ENCODE peak calls at places on chromosomes 3 and 15, in nine cellular contexts. L is CD8-positive, alpha-beta T cell; U is mammary epithelial cell; V is lung; X is tibial nerve; R is aorta; S is stomach; Z is esophagus squamous epithelium; Q is adrenal gland. A is an unnamed sample. For H3K4me1 and H3K27me3, the result is how much of the 10 kb centered on the place peaks cover.

GRCh38 chr3:49785565-49786356 is 581 bp downstream of the IP6K1 start:
- DNase-seq in L (no peak), U (peak), V (no peak), X (no peak), R (peak), S (peak), Z (no peak), Q (peak), A (no peak)

GRCh38 chr15:58479941-58480340 is 48.1 kb downstream of the LIPC start:
- DNase-seq in L (no peak), U (no peak), V (no peak), X (no peak), R (no peak), S (no peak), Z (no peak), Q (no peak), A (no peak)

GRCh38 chr3:193347507-193348501 is 30.7 kb downstream of the ATP13A5 start:
- DNase-seq in L (no peak), U (no peak), V (no peak), X (no peak), R (no peak), S (no peak), Z (no peak), Q (no peak), A (no peak)

GRCh38 chr3:52121459-52121795 is 32.8 kb downstream of the POC1A start:
- DNase-seq in L (no peak), U (no peak), V (no peak), X (no peak), R (peak), S (no peak), Z (no peak), Q (peak), A (no peak)

GRCh38 chr3:146594843-146595482 is 10.2 kb downstream of the PLSCR5 start:
- DNase-seq in L (no peak), U (no peak), V (no peak), X (no peak), R (no peak), S (no peak), Z (no peak), Q (no peak), A (no peak)

GRCh38 chr3:183541235-183541655 is 14.3 kb downstream of the KLHL6 start:
- DNase-seq in L (no peak), U (no peak), V (no peak), X (no peak), R (no peak), S (no peak), Z (no peak), Q (no peak), A (no peak)

GRCh38 chr15:45522179-45522930 is at the start of gene SLC30A4:
- DNase-seq in L (peak), U (peak), V (peak), X (peak), R (peak), S (peak), Z (no peak), Q (peak), A (peak)

GRCh38 chr15:75591655-75592364 is 12.7 kb upstream of the PTPN9 start:
- DNase-seq in L (no peak), U (no peak), V (no peak), X (no peak), R (no peak), S (no peak), Z (no peak), Q (no peak), A (no peak)

GRCh38 chr3:9279959-9280358 is 30.5 kb upstream of the SRGAP3 start:
- DNase-seq in L (no peak), U (peak), V (no peak), X (no peak), R (no peak), S (no peak), Z (no peak), Q (no peak), A (no peak)

GRCh38 chr3:14771593-14772497 is 46.9 kb upstream of the FGD5 start:
- DNase-seq in L (peak), U (no peak), V (peak), X (no peak), R (no peak), S (no peak), Z (no peak), Q (no peak), A (no peak)

GRCh38 chr3:171157286-171157685 is 130.8 kb upstream of the SLC2A2 start:
- DNase-seq in L (no peak), U (no peak), V (no peak), X (no peak), R (no peak), S (no peak), Z (no peak), Q (no peak), A (no peak)

GRCh38 chr3:143171141-143171651 is 51.6 kb downstream of the CHST2 start:
- DNase-seq in L (no peak), U (peak), V (no peak), X (no peak), R (no peak), S (no peak), Z (no peak), Q (no peak), A (no peak)

GRCh38 chr15:90598053-90598577 is 68.4 kb downstream of the CRTC3 start:
- DNase-seq in L (no peak), U (no peak), V (peak), X (peak), R (no peak), S (peak), Z (peak), Q (peak), A (no peak)

GRCh38 chr3:102346897-102347296 is 87.9 kb upstream of the ZPLD1 start:
- DNase-seq in L (no peak), U (peak), V (no peak), X (no peak), R (no peak), S (no peak), Z (no peak), Q (no peak), A (no peak)

GRCh38 chr15:85588657-85589056 is 206.1 kb downstream of the KLHL25 start:
- DNase-seq in L (no peak), U (peak), V (no peak), X (no peak), R (no peak), S (no peak), Z (no peak), Q (no peak), A (no peak)

GRCh38 chr3:16504242-16504641 is 9.3 kb downstream of the RFTN1 start:
- DNase-seq in L (no peak), U (no peak), V (no peak), X (no peak), R (no peak), S (no peak), Z (no peak), Q (no peak), A (no peak)

GRCh38 chr3:177596248-177596821 is 399.1 kb upstream of the TBL1XR1 start:
- DNase-seq in L (no peak), U (peak), V (no peak), X (no peak), R (no peak), S (peak), Z (no peak), Q (peak), A (no peak)

GRCh38 chr3:131072099-131072559 is 45.5 kb downstream of the NEK11 start:
- DNase-seq in L (no peak), U (peak), V (no peak), X (no peak), R (no peak), S (no peak), Z (no peak), Q (no peak), A (no peak)

GRCh38 chr3:31953091-31953490 is 28.0 kb downstream of the OSBPL10 start:
- DNase-seq in L (no peak), U (no peak), V (no peak), X (no peak), R (no peak), S (no peak), Z (no peak), Q (no peak), A (no peak)

GRCh38 chr3:100635273-100635701 is 25.9 kb downstream of the ADGRG7 start:
- DNase-seq in L (no peak), U (no peak), V (no peak), X (no peak), R (no peak), S (peak), Z (no peak), Q (no peak), A (no peak)

GRCh38 chr3:99637041-99637380 is 1.4 kb upstream of the COL8A1 start:
- DNase-seq in L (no peak), U (peak), V (no peak), X (no peak), R (no peak), S (no peak), Z (no peak), Q (no peak), A (no peak)

GRCh38 chr3:86624192-86624591 is 366.8 kb downstream of the VGLL3 start:
- DNase-seq in L (no peak), U (no peak), V (no peak), X (no peak), R (no peak), S (no peak), Z (no peak), Q (no peak), A (no peak)

GRCh38 chr3:22371592-22372291 is 620.7 kb upstream of the ZNF385D start:
- DNase-seq in L (no peak), U (no peak), V (no peak), X (no peak), R (no peak), S (no peak), Z (no peak), Q (no peak), A (no peak)

GRCh38 chr3:187292631-187293513 is 1.3 kb upstream of the MASP1 start:
- DNase-seq in L (no peak), U (no peak), V (no peak), X (no peak), R (no peak), S (no peak), Z (no peak), Q (no peak), A (no peak)

GRCh38 chr15:40754574-40754882 is 526 bp downstream of the RMDN3 start:
- DNase-seq in L (no peak), U (peak), V (no peak), X (no peak), R (no peak), S (peak), Z (no peak), Q (peak), A (no peak)

GRCh38 chr15:77738441-77739437 is 106.0 kb upstream of the LINGO1 start:
- DNase-seq in L (no peak), U (no peak), V (no peak), X (no peak), R (no peak), S (no peak), Z (no peak), Q (no peak), A (no peak)

GRCh38 chr3:112089956-112090898 is 4.0 kb downstream of the C3orf52 start:
- DNase-seq in L (no peak), U (peak), V (no peak), X (no peak), R (no peak), S (no peak), Z (no peak), Q (no peak), A (no peak)

GRCh38 chr3:170909129-170909903 is 879 bp upstream of the EIF5A2 start:
- DNase-seq in L (no peak), U (peak), V (no peak), X (no peak), R (peak), S (no peak), Z (no peak), Q (peak), A (no peak)

GRCh38 chr3:124277516-124277890 is 285.6 kb upstream of the ROPN1 start:
- DNase-seq in L (no peak), U (peak), V (no peak), X (peak), R (peak), S (no peak), Z (no peak), Q (peak), A (no peak)

GRCh38 chr3:178485756-178486155 is 50.5 kb upstream of the KCNMB2 start:
- DNase-seq in L (no peak), U (no peak), V (no peak), X (no peak), R (no peak), S (no peak), Z (no peak), Q (no peak), A (no peak)

GRCh38 chr3:46912986-46913385 is 35.5 kb downstream of the PTH1R start:
- DNase-seq in L (no peak), U (no peak), V (no peak), X (no peak), R (no peak), S (no peak), Z (no peak), Q (no peak), A (no peak)

GRCh38 chr15:59306520-59307163 is 66.0 kb downstream of the MYO1E start:
- DNase-seq in L (no peak), U (peak), V (no peak), X (no peak), R (no peak), S (no peak), Z (no peak), Q (no peak), A (no peak)

GRCh38 chr3:150370129-150370602 is 37.9 kb upstream of the TSC22D2 start:
- DNase-seq in L (no peak), U (peak), V (peak), X (peak), R (peak), S (no peak), Z (no peak), Q (peak), A (no peak)

GRCh38 chr15:92879949-92880725 is 20.0 kb upstream of the CHD2 start:
- DNase-seq in L (peak), U (no peak), V (no peak), X (no peak), R (no peak), S (no peak), Z (no peak), Q (no peak), A (no peak)
- H3K4me1 ChIP-seq in L (under half), U (under half), V (under half), X (under half), R (under half), S (under half), Z (under half), Q (under half), A (under half)

GRCh38 chr15:89401636-89402252 is 67.1 kb upstream of the POLG start:
- DNase-seq in L (no peak), U (peak), V (no peak), X (no peak), R (no peak), S (no peak), Z (no peak), Q (no peak), A (no peak)

GRCh38 chr15:89406218-89406716 is 71.6 kb upstream of the POLG start:
- DNase-seq in L (no peak), U (no peak), V (no peak), X (no peak), R (no peak), S (no peak), Z (no peak), Q (no peak), A (no peak)

GRCh38 chr15:89402406-89402805 is 67.8 kb upstream of the POLG start:
- DNase-seq in L (no peak), U (no peak), V (no peak), X (no peak), R (no peak), S (no peak), Z (no peak), Q (no peak), A (no peak)

GRCh38 chr15:89400997-89401590 is 66.5 kb upstream of the POLG start:
- DNase-seq in L (no peak), U (no peak), V (no peak), X (no peak), R (no peak), S (no peak), Z (no peak), Q (no peak), A (no peak)

DNA sequence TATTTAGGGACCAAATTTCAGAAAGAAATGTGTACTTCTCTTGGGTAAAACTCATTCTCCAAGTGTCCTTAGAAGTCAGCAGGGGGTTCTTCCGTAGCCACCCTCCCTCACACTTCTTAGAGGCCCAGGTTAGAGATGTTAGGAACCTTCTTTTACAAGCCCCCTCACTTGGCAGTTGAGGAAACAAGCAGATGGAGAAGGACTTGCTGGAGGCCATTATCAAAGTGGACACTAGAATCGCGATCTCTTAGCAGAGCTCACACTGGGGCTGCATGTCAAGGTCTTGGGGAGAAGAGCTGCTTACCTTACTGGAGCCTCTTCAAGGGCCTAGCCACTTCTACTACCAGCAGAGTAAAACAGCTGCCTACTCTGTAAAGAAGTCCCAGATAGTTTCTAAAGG is 69.4 kb upstream of the POLG start:
- DNase-seq in L (no peak), U (no peak), V (no peak), X (no peak), R (no peak), S (no peak), Z (no peak), Q (no peak), A (no peak)
- H3K27me3 ChIP-seq in L (half or more), U (half or more), V (under half), X (under half), R (under half), S (under half), Z (half or more), Q (half or more), A (half or more)

GRCh38 chr3:190034446-190034845 is 86.3 kb downstream of the P3H2 start:
- DNase-seq in L (no peak), U (no peak), V (no peak), X (no peak), R (no peak), S (no peak), Z (no peak), Q (no peak), A (no peak)
- H3K27ac ChIP-seq in L (no peak), U (no peak), V (no peak), X (no peak), R (no peak), S (no peak), Z (no peak), Q (no peak), A (no peak)

DNA sequence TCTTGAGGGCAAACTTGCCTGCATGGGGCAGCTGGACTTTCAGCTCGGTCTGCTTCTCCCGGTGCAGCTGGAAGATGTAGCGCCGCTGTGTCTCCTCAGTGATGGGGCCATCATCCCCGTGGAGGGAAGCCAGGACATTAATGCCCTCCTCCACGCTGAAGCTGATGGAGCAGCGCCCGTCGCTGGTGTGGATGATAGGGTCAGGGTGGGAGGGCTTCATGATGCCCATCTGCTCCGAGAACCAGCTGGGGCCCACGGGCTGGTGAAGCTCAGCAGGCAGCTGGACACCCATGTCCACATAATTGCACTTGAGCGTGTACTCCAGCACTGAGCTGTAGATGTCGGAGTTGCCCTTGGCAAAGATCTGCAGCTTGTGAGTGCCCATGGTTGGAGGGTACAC is 46.9 kb downstream of the KY start:
- DNase-seq in L (no peak), U (no peak), V (no peak), X (no peak), R (no peak), S (no peak), Z (no peak), Q (no peak), A (no peak)
- H3K4me1 ChIP-seq in L (under half), U (under half), V (under half), X (under half), R (under half), S (under half), Z (under half), Q (under half), A (under half)

A was measured in effector memory CD4-positive, alpha-beta T cell.